ENCODE peak calls at places on chromosomes 1 and 21, in eight cellular contexts. D is brain microvascular endothelial cell, F is dorsolateral prefrontal cortex, X is mesendoderm, V is right cardiac atrium, L is kidney, C is lower lobe of right lung, G is astrocyte. M is an unnamed sample.

GRCh38 chr1:183159960-183160359 is 26.1 kb upstream of the LAMC2 start:
- DNase-seq in D (no peak), F (no peak), X (peak; percentile 18), V (no peak), L (peak; percentile 94), C (peak; percentile 84), G (peak; percentile 80), M (no peak)

GRCh38 chr1:43454270-43455011 is 710 bp upstream of the HYI start:
- DNase-seq in D (peak; percentile 86), F (peak; percentile 80), X (peak; percentile 96), V (peak; percentile 84), L (peak; percentile 83), C (peak; percentile 85), G (peak; percentile 84), M (peak; percentile 95)

GRCh38 chr1:163596541-163597258 is 274.9 kb downstream of the NUF2 start:
- DNase-seq in D (no peak), F (no peak), X (peak; percentile 86), V (no peak), L (no peak), C (no peak), G (no peak), M (no peak)

GRCh38 chr1:94679336-94680007 is 137.9 kb upstream of the F3 start:
- DNase-seq in D (no peak), F (no peak), X (no peak), V (peak; percentile 74), L (no peak), C (no peak), G (peak; percentile 31), M (no peak)

GRCh38 chr21:28991861-28992525 is 684 bp downstream of the LTN1 start:
- DNase-seq in D (no peak), F (no peak), X (peak; percentile 27), V (no peak), L (no peak), C (no peak), G (no peak), M (peak; percentile 38)

GRCh38 chr1:227729881-227730629 is 5.0 kb downstream of the JMJD4 start:
- DNase-seq in D (peak; percentile 65), F (peak; percentile 67), X (peak; percentile 86), V (peak; percentile 79), L (no peak), C (peak; percentile 48), G (peak; percentile 31), M (peak; percentile 98)

GRCh38 chr1:3874736-3875135 is 17.5 kb downstream of the DFFB start:
- DNase-seq in D (no peak), F (no peak), X (no peak), V (no peak), L (no peak), C (peak; percentile 27), G (no peak), M (no peak)

GRCh38 chr21:26112127-26112742 is 58.3 kb downstream of the APP start:
- DNase-seq in D (no peak), F (no peak), X (no peak), V (no peak), L (no peak), C (no peak), G (no peak), M (no peak)

GRCh38 chr1:110850145-110850544 is 22.8 kb upstream of the CD53 start:
- DNase-seq in D (no peak), F (no peak), X (no peak), V (no peak), L (no peak), C (no peak), G (no peak), M (no peak)

GRCh38 chr1:178940022-178940765 is 69.3 kb upstream of the ANGPTL1 start:
- DNase-seq in D (no peak), F (no peak), X (no peak), V (no peak), L (no peak), C (no peak), G (peak; percentile 75), M (peak; percentile 78)

GRCh38 chr21:14306143-14306907 is 76.6 kb downstream of the HSPA13 start:
- DNase-seq in D (no peak), F (no peak), X (peak; percentile 31), V (no peak), L (no peak), C (no peak), G (no peak), M (no peak)

GRCh38 chr1:2650967-2651645 is 18.3 kb upstream of the MMEL1 start:
- DNase-seq in D (no peak), F (peak; percentile 13), X (no peak), V (peak; percentile 15), L (peak; percentile 16), C (peak; percentile 15), G (no peak), M (peak; percentile 82)

GRCh38 chr1:12204140-12204539 is 25.7 kb upstream of the VPS13D start:
- DNase-seq in D (no peak), F (no peak), X (no peak), V (peak; percentile 12), L (no peak), C (no peak), G (no peak), M (peak; percentile 41)

GRCh38 chr1:197343663-197344273 is 75.7 kb downstream of the CRB1 start:
- DNase-seq in D (no peak), F (no peak), X (no peak), V (no peak), L (no peak), C (no peak), G (no peak), M (no peak)

GRCh38 chr1:44292641-44293040 is 62.4 kb downstream of the ERI3 start:
- DNase-seq in D (no peak), F (no peak), X (no peak), V (no peak), L (no peak), C (no peak), G (no peak), M (no peak)

GRCh38 chr1:164637461-164638375 is 78.7 kb downstream of the PBX1 start:
- DNase-seq in D (peak; percentile 72), F (peak; percentile 69), X (peak; percentile 88), V (peak; percentile 79), L (no peak), C (no peak), G (peak; percentile 91), M (peak; percentile 64)

GRCh38 chr1:36425791-36426190 is 24.5 kb downstream of the OSCP1 start:
- DNase-seq in D (no peak), F (no peak), X (no peak), V (no peak), L (no peak), C (no peak), G (no peak), M (no peak)

GRCh38 chr1:204127597-204128242 is 24.1 kb downstream of the ETNK2 start:
- DNase-seq in D (peak; percentile 69), F (peak; percentile 61), X (peak; percentile 76), V (peak; percentile 83), L (peak; percentile 90), C (peak; percentile 64), G (peak; percentile 51), M (peak; percentile 97)

GRCh38 chr1:17573518-17574041 is 34.1 kb downstream of the ARHGEF10L start:
- DNase-seq in D (no peak), F (peak; percentile 54), X (no peak), V (peak; percentile 76), L (no peak), C (no peak), G (no peak), M (no peak)

GRCh38 chr1:30807318-30808066 is 49.9 kb upstream of the LAPTM5 start:
- DNase-seq in D (no peak), F (no peak), X (no peak), V (peak; percentile 86), L (peak; percentile 92), C (no peak), G (no peak), M (peak; percentile 88)

GRCh38 chr1:198904356-198904755 is 265.5 kb downstream of the PTPRC start:
- DNase-seq in D (no peak), F (no peak), X (no peak), V (no peak), L (no peak), C (no peak), G (peak; percentile 52), M (no peak)

GRCh38 chr1:85617582-85618237 is 37.1 kb downstream of the CCN1 start:
- DNase-seq in D (peak; percentile 52), F (no peak), X (no peak), V (no peak), L (no peak), C (no peak), G (peak; percentile 69), M (peak; percentile 91)

GRCh38 chr21:43367296-43367695 is 59.6 kb downstream of the SIK1 start:
- DNase-seq in D (no peak), F (no peak), X (no peak), V (peak; percentile 57), L (no peak), C (no peak), G (no peak), M (no peak)
- H3K27ac ChIP-seq in D (no peak overlapping the region), F (no peak overlapping the region), X (no peak overlapping the region), V (no peak overlapping the region), L (no peak overlapping the region), C (no peak overlapping the region), G (no peak overlapping the region), M (no peak overlapping the region)

DNA sequence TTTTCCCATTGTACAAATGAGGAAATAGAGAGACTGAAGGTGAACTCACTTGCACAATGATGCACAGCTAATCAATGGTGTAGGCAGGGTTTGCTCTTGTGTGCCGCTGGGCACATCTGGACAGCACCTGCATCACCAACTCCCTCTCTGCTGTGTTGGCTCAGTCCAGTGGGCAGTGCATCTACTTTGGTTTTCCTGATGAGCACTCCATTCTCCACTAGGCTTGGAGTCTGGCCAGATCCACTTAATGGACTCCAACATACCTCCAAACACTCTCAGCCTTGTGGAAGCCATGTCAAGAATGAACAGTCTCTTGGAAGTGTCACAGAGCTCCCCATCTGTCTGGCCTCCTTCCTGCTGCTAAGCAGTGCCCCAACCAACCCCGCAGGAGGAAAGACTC is 152.2 kb downstream of the HIVEP3 start:
- DNase-seq in D (no peak), F (no peak), X (no peak), V (no peak), L (no peak), C (no peak), G (peak; percentile 27), M (no peak)
- H3K27ac ChIP-seq in D (no peak overlapping the region), F (no peak overlapping the region), X (no peak overlapping the region), V (no peak overlapping the region), L (no peak overlapping the region), C (peak overlapping the region; percentile 37), G (no peak overlapping the region), M (no peak overlapping the region)

GRCh38 chr1:92859400-92860039 is 27.7 kb downstream of the RPL5 start:
- DNase-seq in D (no peak), F (no peak), X (no peak), V (no peak), L (no peak), C (no peak), G (no peak), M (no peak)
- H3K27ac ChIP-seq in D (no peak overlapping the region), F (peak overlapping the region; percentile 65), X (no peak overlapping the region), V (no peak overlapping the region), L (no peak overlapping the region), C (no peak overlapping the region), G (no peak overlapping the region), M (no peak overlapping the region)

GRCh38 chr1:89832481-89833127 is 11.8 kb downstream of the LRRC8D start:
- DNase-seq in D (no peak), F (no peak), X (peak; percentile 76), V (no peak), L (no peak), C (no peak), G (no peak), M (no peak)
- H3K27ac ChIP-seq in D (no peak overlapping the region), F (peak overlapping the region; percentile 91), X (no peak overlapping the region), V (no peak overlapping the region), L (peak overlapping the region; percentile 9), C (no peak overlapping the region), G (no peak overlapping the region), M (no peak overlapping the region)

M was measured in osteoblast.